ENCODE peak calls at places on chromosomes 3 and 15, in seven cellular contexts. D is fibroblast of villous mesenchyme, M is iris pigment epithelial cell, C is iPS-NIHi11, A is fibroblast of pulmonary artery, S is A172, R is neural crest cell. L is an unnamed sample.

GRCh38 chr15:73240864-73241499 is 127.8 kb downstream of the HCN4 start:
- DNase-seq in D (peak; percentile 71), M (peak; percentile 57), C (peak; percentile 76), A (peak; percentile 78), S (peak; percentile 45), R (peak; percentile 77), L (peak; percentile 56)

GRCh38 chr3:194869482-194870169 is 183.9 kb downstream of the FAM43A start:
- DNase-seq in D (peak; percentile 24), M (peak; percentile 38), C (no peak), A (peak; percentile 62), S (peak; percentile 82), R (no peak), L (no peak)

GRCh38 chr15:40902605-40903561 is 8.6 kb downstream of the VPS18 start:
- DNase-seq in D (peak; percentile 50), M (peak; percentile 80), C (no peak), A (peak; percentile 46), S (no peak), R (no peak), L (peak; percentile 57)

GRCh38 chr3:41365973-41366372 is 166.7 kb downstream of the CTNNB1 start:
- DNase-seq in D (no peak), M (no peak), C (no peak), A (no peak), S (no peak), R (no peak), L (no peak)

GRCh38 chr15:100849021-100849831 is 30.4 kb upstream of the ALDH1A3 start:
- DNase-seq in D (peak; percentile 58), M (peak; percentile 33), C (peak; percentile 88), A (peak; percentile 14), S (no peak), R (peak; percentile 20), L (peak; percentile 60)

GRCh38 chr3:143731776-143732175 is 116.5 kb downstream of the SLC9A9 start:
- DNase-seq in D (no peak), M (no peak), C (no peak), A (no peak), S (no peak), R (no peak), L (no peak)

GRCh38 chr15:57133127-57133968 is 214.9 kb downstream of the TCF12 start:
- DNase-seq in D (no peak), M (peak; percentile 41), C (peak; percentile 17), A (no peak), S (no peak), R (no peak), L (no peak)

GRCh38 chr3:155745795-155746550 is 1.1 kb upstream of the PLCH1 start:
- DNase-seq in D (no peak), M (peak; percentile 14), C (peak; percentile 78), A (no peak), S (no peak), R (peak; percentile 28), L (peak; percentile 22)

GRCh38 chr3:126620743-126621142 is 34.2 kb downstream of the TXNRD3 start:
- DNase-seq in D (no peak), M (peak; percentile 21), C (no peak), A (peak; percentile 57), S (peak; percentile 48), R (no peak), L (no peak)

GRCh38 chr15:78750566-78750965 is 60.7 kb downstream of the ADAMTS7 start:
- DNase-seq in D (no peak), M (no peak), C (no peak), A (no peak), S (no peak), R (no peak), L (no peak)

GRCh38 chr15:51190424-51191068 is 95.8 kb upstream of the TNFAIP8L3 start:
- DNase-seq in D (no peak), M (no peak), C (no peak), A (no peak), S (no peak), R (no peak), L (peak; percentile 34)

GRCh38 chr3:64054488-64054887 is 31.2 kb upstream of the PSMD6 start:
- DNase-seq in D (no peak), M (no peak), C (no peak), A (no peak), S (no peak), R (no peak), L (no peak)

GRCh38 chr3:69326821-69327433 is 59.0 kb downstream of the FRMD4B start:
- DNase-seq in D (no peak), M (no peak), C (no peak), A (no peak), S (peak; percentile 11), R (no peak), L (no peak)

GRCh38 chr3:57966823-57967222 is 41.4 kb upstream of the FLNB start:
- DNase-seq in D (no peak), M (peak; percentile 61), C (no peak), A (peak; percentile 84), S (no peak), R (no peak), L (no peak)

GRCh38 chr3:181703701-181704420 is 7.9 kb upstream of the SOX2 start:
- DNase-seq in D (no peak), M (no peak), C (no peak), A (no peak), S (no peak), R (no peak), L (no peak)

GRCh38 chr3:191269289-191270085 is 59.7 kb upstream of the CCDC50 start:
- DNase-seq in D (no peak), M (no peak), C (no peak), A (no peak), S (peak; percentile 46), R (no peak), L (no peak)

GRCh38 chr3:28924744-28925360 is 356.0 kb upstream of the RBMS3 start:
- DNase-seq in D (no peak), M (peak; percentile 36), C (no peak), A (no peak), S (peak; percentile 25), R (no peak), L (no peak)

GRCh38 chr3:177633671-177634207 is 436.5 kb upstream of the TBL1XR1 start:
- DNase-seq in D (peak; percentile 77), M (peak; percentile 98), C (no peak), A (peak; percentile 78), S (no peak), R (no peak), L (no peak)

GRCh38 chr15:99106417-99107220 is 1.7 kb downstream of the SYNM start:
- DNase-seq in D (peak; percentile 96), M (peak; percentile 56), C (no peak), A (peak; percentile 40), S (no peak), R (no peak), L (peak; percentile 66)

GRCh38 chr3:69785769-69786311 is 46.6 kb downstream of the MITF start:
- DNase-seq in D (no peak), M (no peak), C (no peak), A (no peak), S (no peak), R (no peak), L (no peak)

GRCh38 chr15:52090193-52090592 is 22.4 kb downstream of the BCL2L10 start:
- DNase-seq in D (no peak), M (no peak), C (no peak), A (no peak), S (no peak), R (no peak), L (no peak)

GRCh38 chr15:90394702-90395442 is 6.8 kb downstream of the IQGAP1 start:
- DNase-seq in D (no peak), M (no peak), C (no peak), A (no peak), S (no peak), R (no peak), L (no peak)

GRCh38 chr3:196740476-196741400 is 1.1 kb downstream of the PAK2 start:
- DNase-seq in D (peak; percentile 65), M (peak; percentile 67), C (peak; percentile 37), A (peak; percentile 62), S (peak; percentile 33), R (no peak), L (no peak)

GRCh38 chr15:60582370-60583036 is 103.6 kb upstream of the ICE2 start:
- DNase-seq in D (peak; percentile 42), M (peak; percentile 93), C (no peak), A (peak; percentile 59), S (no peak), R (no peak), L (no peak)

GRCh38 chr15:85730001-85730820 is 64.5 kb downstream of the KLHL25 start:
- DNase-seq in D (peak; percentile 80), M (peak; percentile 63), C (peak; percentile 72), A (peak; percentile 80), S (peak; percentile 64), R (peak; percentile 45), L (no peak)

GRCh38 chr3:32719335-32719734 is 34.3 kb downstream of the CNOT10 start:
- DNase-seq in D (no peak), M (no peak), C (no peak), A (no peak), S (no peak), R (no peak), L (no peak)

GRCh38 chr3:138862531-138862923 is 27.8 kb upstream of the PIK3CB start:
- DNase-seq in D (no peak), M (no peak), C (peak; percentile 47), A (peak; percentile 9), S (peak; percentile 25), R (no peak), L (peak; percentile 23)

GRCh38 chr3:112140584-112140983 is 7.5 kb upstream of the GCSAM start:
- DNase-seq in D (no peak), M (no peak), C (no peak), A (no peak), S (no peak), R (no peak), L (no peak)

GRCh38 chr3:157858821-157859220 is 247.4 kb downstream of the SHOX2 start:
- DNase-seq in D (no peak), M (no peak), C (no peak), A (no peak), S (no peak), R (no peak), L (no peak)

GRCh38 chr15:40790723-40791122 is 16.2 kb upstream of the ZFYVE19 start:
- DNase-seq in D (peak; percentile 27), M (peak; percentile 60), C (no peak), A (peak; percentile 24), S (peak; percentile 35), R (no peak), L (no peak)

GRCh38 chr3:107272885-107273284 is 104.4 kb upstream of the CCDC54 start:
- DNase-seq in D (no peak), M (no peak), C (no peak), A (no peak), S (no peak), R (no peak), L (no peak)

GRCh38 chr3:14145236-14145635 is 20.4 kb downstream of the TMEM43 start:
- DNase-seq in D (no peak), M (peak; percentile 70), C (no peak), A (peak; percentile 47), S (peak; percentile 23), R (no peak), L (no peak)

GRCh38 chr3:21531909-21532308 is 219.1 kb downstream of the ZNF385D start:
- DNase-seq in D (no peak), M (no peak), C (no peak), A (no peak), S (no peak), R (no peak), L (no peak)

GRCh38 chr3:17730318-17730967 is 12.0 kb downstream of the TBC1D5 start:
- DNase-seq in D (peak; percentile 53), M (peak; percentile 76), C (peak; percentile 32), A (peak; percentile 67), S (peak; percentile 57), R (no peak), L (peak; percentile 29)

GRCh38 chr3:183149915-183150825 is 12.4 kb downstream of the LAMP3 start:
- DNase-seq in D (no peak), M (peak; percentile 45), C (no peak), A (peak; percentile 62), S (no peak), R (no peak), L (no peak)

GRCh38 chr15:27769652-27770051 is 329.5 kb downstream of the OCA2 start:
- DNase-seq in D (no peak), M (no peak), C (no peak), A (no peak), S (no peak), R (no peak), L (no peak)

GRCh38 chr15:40357723-40358491 is at the start of gene DISP2:
- DNase-seq in D (peak; percentile 80), M (peak; percentile 62), C (peak; percentile 100), A (peak; percentile 76), S (peak; percentile 60), R (peak; percentile 92), L (peak; percentile 88)

L was measured in left cardiac atrium.